ENCODE peak calls at places on chromosome X, in eight cellular contexts. O, C, X, S, P, R, I and U are unnamed samples.

GRCh38 chrX:103726477-103726876 is 15.8 kb downstream of the TMEM31 start:
- DNase-seq in O (no peak), C (no peak), X (no peak), S (peak; percentile 31), P (no peak), R (no peak), I (no peak), U (no peak)

GRCh38 chrX:111151764-111152163 is 55.8 kb downstream of the PAK3 start:
- DNase-seq in O (no peak), C (no peak), X (no peak), S (no peak), P (no peak), R (no peak), I (no peak), U (peak; percentile 3)

GRCh38 chrX:115562492-115562872 is 1.5 kb downstream of the PLS3 start:
- DNase-seq in O (no peak), C (peak; percentile 31), X (no peak), S (no peak), P (no peak), R (peak; percentile 18), I (no peak), U (no peak)

GRCh38 chrX:40996886-40997530 is 88.2 kb upstream of the USP9X start:
- DNase-seq in O (no peak), C (peak; percentile 80), X (no peak), S (no peak), P (no peak), R (no peak), I (no peak), U (no peak)

GRCh38 chrX:134444681-134445080 is 15.3 kb upstream of the HPRT1 start:
- DNase-seq in O (no peak), C (no peak), X (no peak), S (no peak), P (no peak), R (no peak), I (no peak), U (no peak)

GRCh38 chrX:12021708-12022107 is 116.6 kb upstream of the FRMPD4 start:
- DNase-seq in O (no peak), C (no peak), X (no peak), S (no peak), P (no peak), R (no peak), I (no peak), U (no peak)

GRCh38 chrX:16368696-16369095 is 201.4 kb downstream of the MAGEB17 start:
- DNase-seq in O (no peak), C (no peak), X (no peak), S (no peak), P (no peak), R (no peak), I (no peak), U (no peak)

GRCh38 chrX:103629295-103630170 is 758 bp downstream of the TCEAL1 start:
- DNase-seq in O (no peak), C (peak; percentile 73), X (no peak), S (peak; percentile 60), P (no peak), R (peak; percentile 49), I (peak; percentile 0), U (peak; percentile 57)

GRCh38 chrX:69321789-69322188 is 156.5 kb upstream of the PJA1 start:
- DNase-seq in O (no peak), C (no peak), X (no peak), S (no peak), P (no peak), R (no peak), I (no peak), U (no peak)

GRCh38 chrX:134026732-134027311 is 41.4 kb upstream of the GPC3 start:
- DNase-seq in O (peak; percentile 6), C (peak; percentile 49), X (no peak), S (peak; percentile 0), P (no peak), R (peak; percentile 68), I (no peak), U (peak; percentile 32)

GRCh38 chrX:48626401-48627298 is 29.4 kb downstream of the WDR13 start:
- DNase-seq in O (no peak), C (peak; percentile 42), X (no peak), S (no peak), P (no peak), R (no peak), I (no peak), U (no peak)

GRCh38 chrX:10146350-10146749 is 10.4 kb upstream of the CLCN4 start:
- DNase-seq in O (no peak), C (peak; percentile 11), X (no peak), S (no peak), P (no peak), R (no peak), I (no peak), U (no peak)

GRCh38 chrX:118116308-118117068 is at the start of gene KLHL13:
- DNase-seq in O (peak; percentile 35), C (peak; percentile 26), X (no peak), S (peak; percentile 26), P (no peak), R (peak; percentile 17), I (no peak), U (peak; percentile 6)

GRCh38 chrX:71615954-71616353 is 2.4 kb downstream of the CXCR3 start:
- DNase-seq in O (no peak), C (no peak), X (no peak), S (no peak), P (no peak), R (no peak), I (no peak), U (no peak)

GRCh38 chrX:33434256-33435092 is 223.1 kb upstream of the DMD start:
- DNase-seq in O (no peak), C (peak; percentile 45), X (peak; percentile 14), S (peak; percentile 1), P (no peak), R (peak; percentile 85), I (peak; percentile 1), U (peak; percentile 19)

GRCh38 chrX:41408576-41408975 is 38.6 kb upstream of the NYX start:
- DNase-seq in O (no peak), C (no peak), X (no peak), S (no peak), P (no peak), R (no peak), I (no peak), U (no peak)

GRCh38 chrX:154349359-154349935 is 25.0 kb downstream of the FLNA start:
- DNase-seq in O (no peak), C (no peak), X (no peak), S (no peak), P (no peak), R (no peak), I (no peak), U (no peak)

GRCh38 chrX:53223068-53223693 is 1.8 kb downstream of the KDM5C start:
- DNase-seq in O (no peak), C (peak; percentile 8), X (no peak), S (no peak), P (no peak), R (no peak), I (no peak), U (no peak)

GRCh38 chrX:68921937-68922456 is 93.2 kb downstream of the EFNB1 start:
- DNase-seq in O (no peak), C (no peak), X (no peak), S (no peak), P (no peak), R (no peak), I (no peak), U (no peak)

GRCh38 chrX:54357414-54358377 is at the start of gene WNK3:
- DNase-seq in O (no peak), C (peak; percentile 50), X (peak; percentile 2), S (peak; percentile 72), P (no peak), R (peak; percentile 67), I (peak; percentile 4), U (peak; percentile 74)

GRCh38 chrX:47198026-47198686 is 4.5 kb downstream of the UBA1 start:
- DNase-seq in O (no peak), C (no peak), X (no peak), S (no peak), P (no peak), R (no peak), I (no peak), U (no peak)